ENCODE peak calls at places on chromosome 14, in ten cellular contexts. One of them, this sample, is unnamed.

GRCh38 chr14:104087505-104087904 is 2.0 kb downstream of the ASPG start:
- DNase-seq in GM23248: no peak
- DNase-seq in HCT116: no peak
- DNase-seq in brain microvascular endothelial cell: no peak
- DNase-seq in bronchial epithelial cell: no peak
- DNase-seq in upper lobe of left lung: peak; percentile 71
- DNase-seq in SK-N-SH: no peak
- DNase-seq in CD4-positive, alpha-beta T cell: no peak
- DNase-seq in lower lobe of right lung: peak; percentile 43
- DNase-seq in CD8-positive, alpha-beta T cell: no peak
- DNase-seq in this sample: no peak

GRCh38 chr14:60956202-60956601 is 24.7 kb downstream of the TRMT5 start:
- DNase-seq in CD4-positive, alpha-beta T cell: no peak
- DNase-seq in bronchial epithelial cell: no peak
- DNase-seq in GM23248: no peak
- DNase-seq in lower lobe of right lung: no peak
- DNase-seq in SK-N-SH: no peak
- DNase-seq in brain microvascular endothelial cell: no peak
- DNase-seq in CD8-positive, alpha-beta T cell: no peak
- DNase-seq in HCT116: no peak
- DNase-seq in upper lobe of left lung: no peak
- DNase-seq in this sample: no peak

GRCh38 chr14:78450945-78451344 is 280.8 kb downstream of the NRXN3 start:
- DNase-seq in upper lobe of left lung: no peak
- DNase-seq in CD4-positive, alpha-beta T cell: no peak
- DNase-seq in bronchial epithelial cell: no peak
- DNase-seq in brain microvascular endothelial cell: no peak
- DNase-seq in lower lobe of right lung: no peak
- DNase-seq in GM23248: no peak
- DNase-seq in CD8-positive, alpha-beta T cell: no peak
- DNase-seq in SK-N-SH: no peak
- DNase-seq in HCT116: no peak
- DNase-seq in this sample: no peak

GRCh38 chr14:69459122-69459521 is 25.4 kb upstream of the PLEKHD1 start:
- DNase-seq in brain microvascular endothelial cell: no peak
- DNase-seq in lower lobe of right lung: no peak
- DNase-seq in CD8-positive, alpha-beta T cell: no peak
- DNase-seq in CD4-positive, alpha-beta T cell: no peak
- DNase-seq in SK-N-SH: no peak
- DNase-seq in HCT116: no peak
- DNase-seq in bronchial epithelial cell: no peak
- DNase-seq in upper lobe of left lung: no peak
- DNase-seq in GM23248: no peak
- DNase-seq in this sample: no peak

GRCh38 chr14:52833891-52834290 is 42.5 kb upstream of the GNPNAT1 start:
- DNase-seq in GM23248: no peak
- DNase-seq in upper lobe of left lung: no peak
- DNase-seq in CD8-positive, alpha-beta T cell: no peak
- DNase-seq in CD4-positive, alpha-beta T cell: no peak
- DNase-seq in lower lobe of right lung: no peak
- DNase-seq in SK-N-SH: peak; percentile 67
- DNase-seq in bronchial epithelial cell: no peak
- DNase-seq in brain microvascular endothelial cell: no peak
- DNase-seq in HCT116: no peak
- DNase-seq in this sample: no peak

GRCh38 chr14:90624228-90624627 is 192.0 kb downstream of the TTC7B start:
- DNase-seq in HCT116: peak; percentile 42
- DNase-seq in GM23248: peak; percentile 58
- DNase-seq in bronchial epithelial cell: peak; percentile 84
- DNase-seq in CD8-positive, alpha-beta T cell: no peak
- DNase-seq in CD4-positive, alpha-beta T cell: no peak
- DNase-seq in brain microvascular endothelial cell: no peak
- DNase-seq in SK-N-SH: no peak
- DNase-seq in lower lobe of right lung: no peak
- DNase-seq in upper lobe of left lung: no peak
- DNase-seq in this sample: peak; percentile 51

GRCh38 chr14:85536835-85537195 is 6.9 kb downstream of the FLRT2 start:
- DNase-seq in brain microvascular endothelial cell: no peak
- DNase-seq in lower lobe of right lung: no peak
- DNase-seq in HCT116: no peak
- DNase-seq in SK-N-SH: no peak
- DNase-seq in bronchial epithelial cell: peak; percentile 13
- DNase-seq in CD4-positive, alpha-beta T cell: no peak
- DNase-seq in GM23248: peak; percentile 55
- DNase-seq in CD8-positive, alpha-beta T cell: no peak
- DNase-seq in upper lobe of left lung: no peak
- DNase-seq in this sample: no peak

GRCh38 chr14:90275820-90276219 is 19.5 kb downstream of the PSMC1 start:
- DNase-seq in brain microvascular endothelial cell: peak; percentile 94
- DNase-seq in GM23248: no peak
- DNase-seq in bronchial epithelial cell: no peak
- DNase-seq in CD8-positive, alpha-beta T cell: no peak
- DNase-seq in CD4-positive, alpha-beta T cell: no peak
- DNase-seq in lower lobe of right lung: no peak
- DNase-seq in SK-N-SH: no peak
- DNase-seq in upper lobe of left lung: no peak
- DNase-seq in HCT116: no peak
- DNase-seq in this sample: no peak

GRCh38 chr14:37420622-37421021 is 174.4 kb downstream of the FOXA1 start:
- DNase-seq in CD8-positive, alpha-beta T cell: no peak
- DNase-seq in GM23248: no peak
- DNase-seq in brain microvascular endothelial cell: no peak
- DNase-seq in upper lobe of left lung: no peak
- DNase-seq in SK-N-SH: no peak
- DNase-seq in CD4-positive, alpha-beta T cell: no peak
- DNase-seq in bronchial epithelial cell: no peak
- DNase-seq in HCT116: no peak
- DNase-seq in lower lobe of right lung: no peak
- DNase-seq in this sample: no peak

GRCh38 chr14:23588884-23589598 is 10.5 kb upstream of the JPH4 start:
- DNase-seq in GM23248: peak; percentile 80
- DNase-seq in bronchial epithelial cell: peak; percentile 68
- DNase-seq in lower lobe of right lung: peak; percentile 94
- DNase-seq in brain microvascular endothelial cell: peak; percentile 91
- DNase-seq in upper lobe of left lung: no peak
- DNase-seq in CD8-positive, alpha-beta T cell: peak; percentile 70
- DNase-seq in CD4-positive, alpha-beta T cell: peak; percentile 71
- DNase-seq in HCT116: peak; percentile 81
- DNase-seq in SK-N-SH: peak; percentile 94
- DNase-seq in this sample: peak; percentile 76

GRCh38 chr14:72666610-72667009 is 227.3 kb downstream of the DPF3 start:
- DNase-seq in SK-N-SH: no peak
- DNase-seq in brain microvascular endothelial cell: peak; percentile 71
- DNase-seq in upper lobe of left lung: no peak
- DNase-seq in GM23248: peak; percentile 81
- DNase-seq in bronchial epithelial cell: peak; percentile 91
- DNase-seq in CD8-positive, alpha-beta T cell: no peak
- DNase-seq in lower lobe of right lung: no peak
- DNase-seq in HCT116: peak; percentile 35
- DNase-seq in CD4-positive, alpha-beta T cell: no peak
- DNase-seq in this sample: no peak

GRCh38 chr14:58662028-58662427 is 24.3 kb downstream of the DACT1 start:
- DNase-seq in HCT116: no peak
- DNase-seq in brain microvascular endothelial cell: no peak
- DNase-seq in upper lobe of left lung: no peak
- DNase-seq in GM23248: no peak
- DNase-seq in SK-N-SH: no peak
- DNase-seq in lower lobe of right lung: no peak
- DNase-seq in bronchial epithelial cell: no peak
- DNase-seq in CD8-positive, alpha-beta T cell: no peak
- DNase-seq in CD4-positive, alpha-beta T cell: no peak
- DNase-seq in this sample: no peak
- H3K27me3 ChIP-seq in HCT116: no peaks in the 10 kb centered on the region
- H3K27me3 ChIP-seq in brain microvascular endothelial cell: no peaks in the 10 kb centered on the region
- H3K27me3 ChIP-seq in upper lobe of left lung: no peaks in the 10 kb centered on the region
- H3K27me3 ChIP-seq in GM23248: no peaks in the 10 kb centered on the region
- H3K27me3 ChIP-seq in SK-N-SH: no peaks in the 10 kb centered on the region
- H3K27me3 ChIP-seq in lower lobe of right lung: no peaks in the 10 kb centered on the region
- H3K27me3 ChIP-seq in bronchial epithelial cell: no peaks in the 10 kb centered on the region
- H3K27me3 ChIP-seq in CD8-positive, alpha-beta T cell: no peaks in the 10 kb centered on the region
- H3K27me3 ChIP-seq in CD4-positive, alpha-beta T cell: no peaks in the 10 kb centered on the region
- H3K27me3 ChIP-seq in this sample: no peaks in the 10 kb centered on the region

GRCh38 chr14:76376409-76376877 is 506 bp downstream of the ESRRB start:
- DNase-seq in bronchial epithelial cell: no peak
- DNase-seq in SK-N-SH: no peak
- DNase-seq in HCT116: no peak
- DNase-seq in CD8-positive, alpha-beta T cell: no peak
- DNase-seq in GM23248: no peak
- DNase-seq in upper lobe of left lung: no peak
- DNase-seq in lower lobe of right lung: no peak
- DNase-seq in brain microvascular endothelial cell: no peak
- DNase-seq in CD4-positive, alpha-beta T cell: no peak
- DNase-seq in this sample: no peak
- H3K27me3 ChIP-seq in bronchial epithelial cell: peaks cover 23% of the 10 kb centered on the region
- H3K27me3 ChIP-seq in SK-N-SH: peaks cover 85% of the 10 kb centered on the region
- H3K27me3 ChIP-seq in HCT116: peaks cover 29% of the 10 kb centered on the region
- H3K27me3 ChIP-seq in CD8-positive, alpha-beta T cell: no peaks in the 10 kb centered on the region
- H3K27me3 ChIP-seq in GM23248: peaks cover 55% of the 10 kb centered on the region
- H3K27me3 ChIP-seq in upper lobe of left lung: peaks cover 7% of the 10 kb centered on the region
- H3K27me3 ChIP-seq in lower lobe of right lung: peaks cover 64% of the 10 kb centered on the region
- H3K27me3 ChIP-seq in brain microvascular endothelial cell: peaks cover 40% of the 10 kb centered on the region
- H3K27me3 ChIP-seq in CD4-positive, alpha-beta T cell: peaks cover 62% of the 10 kb centered on the region
- H3K27me3 ChIP-seq in this sample: peaks cover 25% of the 10 kb centered on the region

GRCh38 chr14:101551729-101552595 is 9.3 kb upstream of the DIO3 start:
- DNase-seq in CD4-positive, alpha-beta T cell: no peak
- DNase-seq in GM23248: no peak
- DNase-seq in brain microvascular endothelial cell: no peak
- DNase-seq in HCT116: no peak
- DNase-seq in bronchial epithelial cell: no peak
- DNase-seq in upper lobe of left lung: peak; percentile 70
- DNase-seq in CD8-positive, alpha-beta T cell: no peak
- DNase-seq in SK-N-SH: no peak
- DNase-seq in lower lobe of right lung: no peak
- DNase-seq in this sample: no peak
- H3K27me3 ChIP-seq in CD4-positive, alpha-beta T cell: no peaks in the 10 kb centered on the region
- H3K27me3 ChIP-seq in GM23248: peaks cover under 1% of the 10 kb centered on the region
- H3K27me3 ChIP-seq in brain microvascular endothelial cell: no peaks in the 10 kb centered on the region
- H3K27me3 ChIP-seq in HCT116: no peaks in the 10 kb centered on the region
- H3K27me3 ChIP-seq in bronchial epithelial cell: no peaks in the 10 kb centered on the region
- H3K27me3 ChIP-seq in upper lobe of left lung: no peaks in the 10 kb centered on the region
- H3K27me3 ChIP-seq in CD8-positive, alpha-beta T cell: no peaks in the 10 kb centered on the region
- H3K27me3 ChIP-seq in SK-N-SH: no peaks in the 10 kb centered on the region
- H3K27me3 ChIP-seq in lower lobe of right lung: peaks cover 5% of the 10 kb centered on the region
- H3K27me3 ChIP-seq in this sample: no peaks in the 10 kb centered on the region

DNA sequence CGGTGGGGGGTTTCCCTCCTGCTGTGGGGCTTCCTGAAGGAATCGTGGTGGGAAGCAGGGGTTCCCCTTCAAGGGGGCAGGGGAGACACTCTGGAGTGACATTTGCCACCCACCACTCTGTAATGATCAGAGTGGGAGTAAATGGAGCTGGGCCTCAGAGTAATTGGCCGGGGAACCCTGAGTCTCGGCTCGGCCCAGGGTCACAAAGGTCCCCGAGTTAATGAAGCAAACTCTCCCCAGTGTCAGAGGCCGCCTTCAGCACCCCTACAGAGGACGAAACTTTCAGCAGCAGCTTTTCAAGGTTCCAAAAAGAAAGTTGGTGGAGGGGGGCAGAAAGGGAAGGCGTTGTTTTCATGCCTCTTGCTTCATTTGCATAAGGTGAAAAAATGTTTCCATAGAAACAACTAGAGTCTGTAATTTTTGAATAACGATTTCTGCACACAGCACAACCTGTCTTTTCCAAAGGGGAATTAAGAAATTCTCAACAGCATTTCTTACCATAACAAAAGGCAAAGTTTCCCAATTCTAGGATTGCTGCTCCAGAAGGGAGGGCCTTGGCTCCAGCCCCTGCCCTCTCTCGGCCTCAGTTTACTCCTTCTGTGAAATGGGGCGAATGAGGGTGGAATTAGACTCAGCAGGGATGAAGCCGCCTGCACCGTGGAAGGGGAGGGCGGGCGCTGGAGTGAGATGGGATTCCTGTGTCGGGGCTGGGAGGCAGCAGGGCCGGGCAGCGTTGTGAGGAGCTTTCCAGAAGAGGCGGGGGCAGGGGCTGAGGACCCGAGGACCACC is 67.0 kb upstream of the BEGAIN start:
- DNase-seq in lower lobe of right lung: no peak
- DNase-seq in HCT116: no peak
- DNase-seq in CD4-positive, alpha-beta T cell: no peak
- DNase-seq in brain microvascular endothelial cell: no peak
- DNase-seq in GM23248: no peak
- DNase-seq in bronchial epithelial cell: no peak
- DNase-seq in CD8-positive, alpha-beta T cell: no peak
- DNase-seq in upper lobe of left lung: no peak
- DNase-seq in SK-N-SH: no peak
- DNase-seq in this sample: no peak
- H3K27me3 ChIP-seq in lower lobe of right lung: peaks cover 25% of the 10 kb centered on the region
- H3K27me3 ChIP-seq in HCT116: no peaks in the 10 kb centered on the region
- H3K27me3 ChIP-seq in CD4-positive, alpha-beta T cell: peaks cover 17% of the 10 kb centered on the region
- H3K27me3 ChIP-seq in brain microvascular endothelial cell: peaks cover 22% of the 10 kb centered on the region
- H3K27me3 ChIP-seq in GM23248: peaks cover 16% of the 10 kb centered on the region
- H3K27me3 ChIP-seq in bronchial epithelial cell: peaks cover 2% of the 10 kb centered on the region
- H3K27me3 ChIP-seq in CD8-positive, alpha-beta T cell: peaks cover 8% of the 10 kb centered on the region
- H3K27me3 ChIP-seq in upper lobe of left lung: no peaks in the 10 kb centered on the region
- H3K27me3 ChIP-seq in SK-N-SH: no peaks in the 10 kb centered on the region
- H3K27me3 ChIP-seq in this sample: no peaks in the 10 kb centered on the region

GRCh38 chr14:100666851-100667250 is 59.8 kb upstream of the DLK1 start:
- DNase-seq in SK-N-SH: no peak
- DNase-seq in bronchial epithelial cell: no peak
- DNase-seq in GM23248: no peak
- DNase-seq in CD8-positive, alpha-beta T cell: no peak
- DNase-seq in brain microvascular endothelial cell: no peak
- DNase-seq in lower lobe of right lung: no peak
- DNase-seq in upper lobe of left lung: no peak
- DNase-seq in HCT116: no peak
- DNase-seq in CD4-positive, alpha-beta T cell: no peak
- DNase-seq in this sample: no peak

GRCh38 chr14:100669011-100669412 is 57.7 kb upstream of the DLK1 start:
- DNase-seq in GM23248: no peak
- DNase-seq in upper lobe of left lung: no peak
- DNase-seq in lower lobe of right lung: no peak
- DNase-seq in HCT116: no peak
- DNase-seq in CD8-positive, alpha-beta T cell: no peak
- DNase-seq in brain microvascular endothelial cell: no peak
- DNase-seq in SK-N-SH: no peak
- DNase-seq in bronchial epithelial cell: no peak
- DNase-seq in CD4-positive, alpha-beta T cell: no peak
- DNase-seq in this sample: no peak

GRCh38 chr14:100666403-100666802 is 60.3 kb upstream of the DLK1 start:
- DNase-seq in SK-N-SH: no peak
- DNase-seq in HCT116: no peak
- DNase-seq in CD8-positive, alpha-beta T cell: no peak
- DNase-seq in brain microvascular endothelial cell: no peak
- DNase-seq in bronchial epithelial cell: no peak
- DNase-seq in CD4-positive, alpha-beta T cell: no peak
- DNase-seq in lower lobe of right lung: no peak
- DNase-seq in GM23248: no peak
- DNase-seq in upper lobe of left lung: no peak
- DNase-seq in this sample: no peak

GRCh38 chr14:100668352-100668751 is 58.3 kb upstream of the DLK1 start:
- DNase-seq in GM23248: no peak
- DNase-seq in SK-N-SH: no peak
- DNase-seq in bronchial epithelial cell: no peak
- DNase-seq in CD8-positive, alpha-beta T cell: no peak
- DNase-seq in upper lobe of left lung: no peak
- DNase-seq in HCT116: no peak
- DNase-seq in lower lobe of right lung: no peak
- DNase-seq in CD4-positive, alpha-beta T cell: no peak
- DNase-seq in brain microvascular endothelial cell: no peak
- DNase-seq in this sample: no peak

GRCh38 chr14:100667706-100668105 is 59.0 kb upstream of the DLK1 start:
- DNase-seq in brain microvascular endothelial cell: no peak
- DNase-seq in upper lobe of left lung: peak; percentile 55
- DNase-seq in lower lobe of right lung: no peak
- DNase-seq in SK-N-SH: no peak
- DNase-seq in GM23248: no peak
- DNase-seq in HCT116: no peak
- DNase-seq in bronchial epithelial cell: no peak
- DNase-seq in CD8-positive, alpha-beta T cell: no peak
- DNase-seq in CD4-positive, alpha-beta T cell: no peak
- DNase-seq in this sample: no peak
- H3K27me3 ChIP-seq in brain microvascular endothelial cell: peaks cover 4% of the 10 kb centered on the region
- H3K27me3 ChIP-seq in upper lobe of left lung: no peaks in the 10 kb centered on the region
- H3K27me3 ChIP-seq in lower lobe of right lung: peaks cover 14% of the 10 kb centered on the region
- H3K27me3 ChIP-seq in SK-N-SH: no peaks in the 10 kb centered on the region
- H3K27me3 ChIP-seq in GM23248: peaks cover 32% of the 10 kb centered on the region
- H3K27me3 ChIP-seq in HCT116: no peaks in the 10 kb centered on the region
- H3K27me3 ChIP-seq in bronchial epithelial cell: peaks cover 44% of the 10 kb centered on the region
- H3K27me3 ChIP-seq in CD8-positive, alpha-beta T cell: peaks cover 4% of the 10 kb centered on the region
- H3K27me3 ChIP-seq in CD4-positive, alpha-beta T cell: peaks cover 9% of the 10 kb centered on the region
- H3K27me3 ChIP-seq in this sample: no peaks in the 10 kb centered on the region